ENCODE peak calls at places on chromosomes 12 and 14, in nine cellular contexts. M is A549, T is transverse colon, G is tibial nerve, F is sigmoid colon, S is suprapubic skin, D is upper lobe of left lung, Q is SK-N-SH, V is stomach. P is an unnamed sample.

GRCh38 chr14:72804653-72805180 is 89.2 kb downstream of the DPF3 start:
- DNase-seq in M (no peak), T (no peak), G (no peak), F (no peak), S (no peak), D (no peak), Q (no peak), V (no peak), P (no peak)

GRCh38 chr12:115998119-115998633 is 279.3 kb downstream of the MED13L start:
- DNase-seq in M (peak), T (peak), G (no peak), F (no peak), S (no peak), D (no peak), Q (peak), V (no peak), P (no peak)

GRCh38 chr14:86296173-86296572 is 766.2 kb downstream of the FLRT2 start:
- DNase-seq in M (no peak), T (no peak), G (no peak), F (no peak), S (no peak), D (no peak), Q (no peak), V (no peak), P (no peak)

GRCh38 chr12:111180830-111181726 is 187.8 kb downstream of the PHETA1 start:
- DNase-seq in M (no peak), T (peak), G (peak), F (peak), S (peak), D (no peak), Q (peak), V (peak), P (peak)

GRCh38 chr14:93734086-93734822 is 54.0 kb downstream of the PRIMA1 start:
- DNase-seq in M (no peak), T (no peak), G (no peak), F (no peak), S (no peak), D (peak), Q (peak), V (no peak), P (no peak)

GRCh38 chr14:91202234-91202974 is 42.1 kb downstream of the GPR68 start:
- DNase-seq in M (no peak), T (no peak), G (no peak), F (peak), S (peak), D (peak), Q (no peak), V (peak), P (no peak)

GRCh38 chr12:108603743-108604142 is 5.9 kb upstream of the TMEM119 start:
- DNase-seq in M (no peak), T (no peak), G (no peak), F (no peak), S (no peak), D (no peak), Q (no peak), V (no peak), P (no peak)

GRCh38 chr14:24231263-24232120 is 675 bp downstream of the NEDD8 start:
- DNase-seq in M (peak), T (peak), G (no peak), F (no peak), S (peak), D (no peak), Q (peak), V (no peak), P (no peak)

GRCh38 chr12:2682301-2683282 is 112.2 kb upstream of the FKBP4 start:
- DNase-seq in M (peak), T (peak), G (no peak), F (no peak), S (no peak), D (no peak), Q (peak), V (no peak), P (no peak)

GRCh38 chr12:87660987-87661769 is 368.0 kb downstream of the C12orf50 start:
- DNase-seq in M (no peak), T (no peak), G (no peak), F (no peak), S (no peak), D (no peak), Q (no peak), V (no peak), P (no peak)

GRCh38 chr14:22071001-22071400 is 397.4 kb upstream of the OR4E1 start:
- DNase-seq in M (no peak), T (peak), G (no peak), F (no peak), S (no peak), D (no peak), Q (no peak), V (no peak), P (no peak)

GRCh38 chr12:20044836-20045235 is 323.5 kb upstream of the PDE3A start:
- DNase-seq in M (no peak), T (no peak), G (no peak), F (no peak), S (no peak), D (no peak), Q (peak), V (no peak), P (no peak)

GRCh38 chr12:20044304-20044703 is 324.0 kb upstream of the PDE3A start:
- DNase-seq in M (no peak), T (no peak), G (no peak), F (no peak), S (no peak), D (no peak), Q (peak), V (no peak), P (no peak)

GRCh38 chr12:20040194-20040593 is 328.1 kb upstream of the PDE3A start:
- DNase-seq in M (no peak), T (no peak), G (no peak), F (no peak), S (no peak), D (no peak), Q (no peak), V (no peak), P (no peak)

DNA sequence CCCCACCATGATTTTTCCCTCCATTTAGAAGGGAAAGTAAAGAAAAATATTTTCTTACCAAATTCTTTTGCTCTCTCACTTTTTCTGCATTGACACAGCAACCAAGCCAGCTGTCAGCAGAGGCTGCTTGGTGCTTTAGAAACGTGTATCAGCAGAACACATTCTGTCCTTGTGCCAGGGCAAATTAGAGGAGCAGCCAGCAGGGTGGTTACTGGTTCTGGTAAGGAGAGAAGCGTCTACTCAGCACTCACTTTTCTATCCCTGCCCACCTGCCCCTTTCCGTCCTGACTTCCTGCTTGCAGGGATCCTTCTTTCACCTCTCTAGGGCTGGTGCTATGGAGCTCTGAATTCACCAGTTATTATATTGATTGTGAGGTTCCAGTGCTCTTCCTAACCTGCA is 327.5 kb upstream of the PDE3A start:
- DNase-seq in M (no peak), T (no peak), G (no peak), F (no peak), S (no peak), D (no peak), Q (no peak), V (no peak), P (no peak)
- H3K4me3 ChIP-seq in M (no peak), T (no peak), G (no peak), F (no peak), S (no peak), D (no peak), Q (no peak), V (no peak), P (no peak)

GRCh38 chr14:75063491-75064204 is at the start of gene ACYP1:
- DNase-seq in M (peak), T (peak), G (peak), F (peak), S (peak), D (peak), Q (peak), V (peak), P (peak)

GRCh38 chr14:75064205-75064567 is 362 bp upstream of the ACYP1 start:
- DNase-seq in M (no peak), T (no peak), G (no peak), F (no peak), S (no peak), D (no peak), Q (no peak), V (no peak), P (no peak)

GRCh38 chr14:75060420-75060819 is 3.4 kb downstream of the ACYP1 start:
- DNase-seq in M (no peak), T (no peak), G (no peak), F (no peak), S (no peak), D (no peak), Q (no peak), V (no peak), P (no peak)

GRCh38 chr14:75059642-75060041 is 4.2 kb downstream of the ACYP1 start:
- DNase-seq in M (no peak), T (no peak), G (no peak), F (no peak), S (no peak), D (no peak), Q (no peak), V (no peak), P (no peak)

GRCh38 chr14:75063013-75063412 is 811 bp downstream of the ACYP1 start:
- DNase-seq in M (no peak), T (no peak), G (no peak), F (no peak), S (no peak), D (no peak), Q (no peak), V (no peak), P (no peak)
- TF ChIP-seq EP300 in M (no peak), T (no peak), G (no peak), F (no peak), S (no peak), D (no peak), Q (no peak), V (no peak), P (no peak)

GRCh38 chr12:46893429-46893828 is 67.6 kb upstream of the SLC38A4 start:
- DNase-seq in M (no peak), T (no peak), G (no peak), F (no peak), S (no peak), D (no peak), Q (no peak), V (no peak), P (no peak)

GRCh38 chr12:46891306-46891705 is 65.5 kb upstream of the SLC38A4 start:
- DNase-seq in M (no peak), T (no peak), G (no peak), F (no peak), S (no peak), D (no peak), Q (no peak), V (no peak), P (no peak)

GRCh38 chr12:46892034-46892705 is 66.4 kb upstream of the SLC38A4 start:
- DNase-seq in M (no peak), T (no peak), G (no peak), F (no peak), S (no peak), D (no peak), Q (no peak), V (no peak), P (no peak)

GRCh38 chr12:46895726-46896125 is 69.9 kb upstream of the SLC38A4 start:
- DNase-seq in M (no peak), T (no peak), G (no peak), F (no peak), S (no peak), D (no peak), Q (no peak), V (no peak), P (no peak)

DNA sequence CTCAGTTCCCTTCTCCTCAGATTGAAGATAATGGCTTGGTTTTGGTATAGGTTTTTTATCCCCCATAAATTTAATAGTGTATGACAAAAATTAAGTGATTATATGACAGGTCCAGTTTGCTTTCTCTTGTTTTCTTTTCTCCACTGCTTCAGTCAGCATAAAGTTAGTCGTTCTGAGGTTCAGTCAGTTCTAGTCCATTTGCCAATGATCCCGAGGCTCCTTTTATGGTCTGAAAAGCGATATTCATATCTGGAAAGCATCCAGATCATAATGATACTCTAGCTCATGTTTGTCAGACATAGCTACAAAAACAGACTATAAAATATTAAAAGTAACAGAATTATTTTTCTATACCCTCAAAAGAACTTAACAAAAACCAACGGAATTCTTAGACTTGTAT is 67.1 kb upstream of the SLC38A4 start:
- DNase-seq in M (no peak), T (no peak), G (no peak), F (no peak), S (no peak), D (no peak), Q (no peak), V (no peak), P (no peak)
- H3K4me3 ChIP-seq in M (no peak), T (no peak), G (no peak), F (no peak), S (no peak), D (no peak), Q (no peak), V (no peak), P (no peak)

GRCh38 chr12:5512585-5512970 is 80.7 kb downstream of the NTF3 start:
- DNase-seq in M (no peak), T (no peak), G (no peak), F (no peak), S (peak), D (no peak), Q (no peak), V (no peak), P (no peak)
- TF ChIP-seq EP300 in M (no peak), T (no peak), G (no peak), F (no peak), S (no peak), D (no peak), Q (no peak), V (no peak), P (no peak)

DNA sequence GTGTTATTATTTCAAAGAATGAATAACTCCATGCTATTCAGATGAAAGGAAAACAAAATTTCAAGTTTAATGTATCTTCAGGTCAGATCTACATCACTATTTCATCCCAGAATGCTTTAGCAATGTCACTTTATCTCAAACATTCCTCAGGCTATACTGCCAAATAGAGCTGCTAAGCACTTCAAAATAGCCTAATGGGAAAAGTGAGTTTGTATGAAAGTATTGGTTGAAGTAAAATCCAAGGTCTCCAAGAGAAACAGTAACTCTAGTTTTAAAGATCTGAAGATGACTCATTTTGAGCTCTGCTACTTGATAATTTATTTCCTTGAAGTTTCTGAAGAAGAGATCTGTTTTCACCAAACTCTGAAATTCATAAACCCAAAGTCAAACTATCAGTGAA is 466.2 kb upstream of the FOXG1 start:
- DNase-seq in M (no peak), T (no peak), G (no peak), F (no peak), S (no peak), D (no peak), Q (no peak), V (no peak), P (no peak)
- H3K4me3 ChIP-seq in M (no peak), T (no peak), G (no peak), F (no peak), S (no peak), D (no peak), Q (no peak), V (no peak), P (no peak)

GRCh38 chr12:130563322-130563721 is 152.8 kb downstream of the RIMBP2 start:
- DNase-seq in M (no peak), T (no peak), G (no peak), F (no peak), S (no peak), D (no peak), Q (no peak), V (no peak), P (no peak)
- TF ChIP-seq EP300 in M (no peak), T (no peak), G (no peak), F (no peak), S (no peak), D (no peak), Q (no peak), V (no peak), P (no peak)

GRCh38 chr12:49598527-49598926 is 6.9 kb downstream of the FAM186B start:
- DNase-seq in M (no peak), T (no peak), G (no peak), F (no peak), S (no peak), D (peak), Q (no peak), V (no peak), P (no peak)

GRCh38 chr12:49603721-49604120 is 1.7 kb downstream of the FAM186B start:
- DNase-seq in M (no peak), T (no peak), G (no peak), F (no peak), S (no peak), D (no peak), Q (no peak), V (no peak), P (no peak)

DNA sequence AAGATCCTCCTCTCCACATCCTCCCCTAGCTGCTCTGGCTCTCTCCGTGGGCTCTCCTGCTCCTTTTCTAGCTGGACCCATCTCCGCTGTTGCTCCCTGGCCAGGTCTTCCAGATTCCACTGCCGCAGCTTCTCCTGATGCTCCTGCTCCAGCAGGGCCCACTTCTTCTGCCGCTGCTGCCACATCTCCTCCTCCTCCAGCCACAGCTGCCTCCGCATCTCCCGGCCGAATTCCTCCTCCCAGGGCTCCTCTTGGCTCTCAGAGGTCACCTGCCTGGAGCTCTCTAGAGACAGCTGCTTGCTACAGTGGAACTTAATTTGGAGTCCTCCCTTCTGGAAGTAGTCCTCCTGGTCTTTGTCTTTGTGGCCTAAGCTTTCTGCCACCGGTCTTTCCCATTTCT is 5.5 kb downstream of the FAM186B start:
- DNase-seq in M (no peak), T (no peak), G (no peak), F (no peak), S (no peak), D (no peak), Q (no peak), V (no peak), P (no peak)
- H3K4me3 ChIP-seq in M (no peak), T (no peak), G (no peak), F (no peak), S (no peak), D (no peak), Q (no peak), V (no peak), P (no peak)

P was measured in ovary.